ENCODE peak calls at places on chromosomes 13 and 19, in nine cellular contexts. L, S, R, K, C, P, A, W and T are unnamed samples.

GRCh38 chr19:15430526-15431120 is 11.8 kb upstream of the AKAP8L start:
- DNase-seq in P (no peak), A (no peak), C (no peak), W (no peak), K (no peak), R (no peak), L (no peak), S (no peak), T (no peak)

GRCh38 chr19:19371056-19371455 is 34.4 kb upstream of the GATAD2A start:
- DNase-seq in S (no peak), A (no peak), R (no peak), W (no peak), L (no peak), K (no peak), P (no peak), C (no peak), T (no peak)

GRCh38 chr19:470701-471100 is 9.9 kb upstream of the SHC2 start:
- DNase-seq in K (no peak), A (no peak), L (no peak), R (no peak), S (no peak), W (no peak), C (no peak), P (no peak), T (no peak)

GRCh38 chr19:31253816-31254551 is 95.3 kb downstream of the TSHZ3 start:
- DNase-seq in C (no peak), W (peak; percentile 47), P (no peak), S (no peak), A (peak; percentile 8), L (no peak), K (no peak), R (no peak), T (no peak)

GRCh38 chr19:30566681-30567420 is 194.7 kb downstream of the ZNF536 start:
- DNase-seq in K (no peak), R (no peak), P (no peak), W (no peak), L (no peak), C (no peak), S (no peak), A (no peak), T (no peak)

GRCh38 chr19:13982773-13983172 is 23.3 kb downstream of the RFX1 start:
- DNase-seq in C (no peak), L (no peak), S (no peak), K (no peak), A (no peak), W (no peak), R (no peak), P (no peak), T (no peak)

GRCh38 chr19:31543456-31543855 is 194.2 kb upstream of the TSHZ3 start:
- DNase-seq in P (no peak), K (no peak), L (no peak), C (no peak), R (no peak), A (no peak), S (no peak), W (no peak), T (no peak)

GRCh38 chr19:30222428-30222873 is 149.7 kb upstream of the ZNF536 start:
- DNase-seq in W (no peak), K (no peak), L (peak; percentile 29), S (no peak), A (no peak), C (no peak), R (no peak), P (no peak), T (no peak)

GRCh38 chr19:55197531-55197930 is 11.8 kb downstream of the PTPRH start:
- DNase-seq in P (no peak), S (peak; percentile 33), A (no peak), C (no peak), L (no peak), R (no peak), W (no peak), K (no peak), T (no peak)

GRCh38 chr13:48155850-48156249 is 60.9 kb upstream of the MED4 start:
- DNase-seq in K (no peak), L (no peak), S (peak; percentile 89), P (no peak), W (peak; percentile 33), R (peak; percentile 33), A (no peak), C (no peak), T (no peak)

GRCh38 chr19:3392480-3392879 is 26.1 kb downstream of the NFIC start:
- DNase-seq in C (no peak), W (no peak), S (no peak), R (no peak), A (no peak), P (no peak), L (no peak), K (no peak), T (no peak)
- H3K27ac ChIP-seq in C (no peak overlapping the region), W (no peak overlapping the region), S (no peak overlapping the region), R (no peak overlapping the region), A (no peak overlapping the region), P (no peak overlapping the region), L (peak overlapping the region; percentile 13), K (peak overlapping the region; percentile 19), T (no peak overlapping the region)

GRCh38 chr19:27767234-27767633 is 1445.7 kb downstream of the UQCRFS1 start:
- DNase-seq in S (no peak), A (no peak), P (no peak), R (no peak), W (no peak), C (no peak), L (no peak), K (no peak), T (no peak)
- H3K9me3 ChIP-seq in S (peaks cover 100% of the 10 kb centered on the region), A (peaks cover 56% of the 10 kb centered on the region), P (peaks cover 11% of the 10 kb centered on the region), R (peaks cover 55% of the 10 kb centered on the region), W (peaks cover 21% of the 10 kb centered on the region), C (peaks cover 90% of the 10 kb centered on the region), L (peaks cover 24% of the 10 kb centered on the region), K (peaks cover 66% of the 10 kb centered on the region), T (no peaks in the 10 kb centered on the region)

DNA sequence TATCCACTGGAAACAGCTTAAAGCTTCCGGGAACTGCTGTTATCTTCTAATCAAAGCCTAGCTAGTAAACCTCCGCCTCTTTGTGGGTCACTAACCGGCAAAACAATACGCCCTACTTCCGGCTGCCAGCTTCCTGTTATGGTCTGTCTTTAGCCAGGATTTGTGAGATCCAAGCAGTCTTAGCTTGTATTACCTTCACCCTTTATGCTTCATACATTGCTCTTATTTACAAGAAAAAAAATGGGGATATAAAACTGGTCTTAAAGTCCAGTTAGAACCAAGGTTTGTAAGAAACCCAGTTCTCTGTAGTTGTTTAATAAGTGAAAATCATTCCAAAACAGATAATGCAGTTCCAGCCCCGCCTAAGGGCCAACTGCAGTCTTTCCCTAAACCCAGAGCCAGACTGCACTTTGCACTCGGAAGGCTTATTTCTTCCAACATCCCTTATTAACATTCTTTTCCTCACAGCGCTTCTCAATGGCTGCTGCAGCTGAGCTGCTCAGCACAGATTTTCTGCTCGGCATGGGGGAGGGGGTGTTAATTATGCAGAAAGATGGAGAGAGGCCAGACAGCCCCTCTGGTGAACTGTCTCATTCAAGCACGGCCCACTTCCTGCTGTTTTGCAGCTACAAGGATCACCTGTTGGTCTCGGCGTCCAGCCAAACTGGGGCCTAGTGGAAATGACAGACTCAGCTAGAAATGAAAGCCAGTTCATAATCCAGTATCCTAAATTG is 368.4 kb downstream of the KLF12 start:
- DNase-seq in A (no peak), C (peak; percentile 75), K (peak; percentile 84), W (peak; percentile 58), L (peak; percentile 80), S (peak; percentile 95), P (peak; percentile 74), R (peak; percentile 69), T (peak; percentile 88)
- H3K4me3 ChIP-seq in A (no peak overlapping the region), C (peak overlapping the region; percentile 11), K (peak overlapping the region; percentile 47), W (no peak overlapping the region), L (no peak overlapping the region), S (peak overlapping the region; percentile 81), P (peak overlapping the region; percentile 3), R (peak overlapping the region; percentile 27), T (peak overlapping the region; percentile 12)

DNA sequence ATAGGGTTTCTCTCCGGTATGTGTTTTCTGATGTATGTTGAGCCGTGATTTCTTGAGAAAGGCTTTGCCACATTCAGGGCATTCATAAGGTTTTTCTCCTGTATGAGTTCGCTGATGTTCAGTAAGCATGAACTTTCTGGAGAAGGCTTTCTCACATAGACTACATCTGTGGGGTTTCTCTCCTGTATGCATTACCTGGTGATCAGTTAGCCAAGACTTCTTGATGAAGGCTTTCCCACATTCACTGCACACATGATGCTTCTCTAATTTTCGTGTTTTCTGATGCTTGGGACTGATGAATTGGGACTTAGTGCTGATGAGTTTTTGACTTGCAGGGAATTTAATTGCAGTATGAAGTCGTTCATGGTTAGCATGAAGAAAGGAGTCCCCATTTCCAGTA is 21.1 kb downstream of the ZNF350 start:
- DNase-seq in R (no peak), A (no peak), L (no peak), W (no peak), S (no peak), K (no peak), P (no peak), C (no peak), T (no peak)
- H3K27ac ChIP-seq in R (no peak overlapping the region), A (no peak overlapping the region), L (no peak overlapping the region), W (no peak overlapping the region), S (no peak overlapping the region), K (no peak overlapping the region), P (no peak overlapping the region), C (no peak overlapping the region), T (no peak overlapping the region)

DNA sequence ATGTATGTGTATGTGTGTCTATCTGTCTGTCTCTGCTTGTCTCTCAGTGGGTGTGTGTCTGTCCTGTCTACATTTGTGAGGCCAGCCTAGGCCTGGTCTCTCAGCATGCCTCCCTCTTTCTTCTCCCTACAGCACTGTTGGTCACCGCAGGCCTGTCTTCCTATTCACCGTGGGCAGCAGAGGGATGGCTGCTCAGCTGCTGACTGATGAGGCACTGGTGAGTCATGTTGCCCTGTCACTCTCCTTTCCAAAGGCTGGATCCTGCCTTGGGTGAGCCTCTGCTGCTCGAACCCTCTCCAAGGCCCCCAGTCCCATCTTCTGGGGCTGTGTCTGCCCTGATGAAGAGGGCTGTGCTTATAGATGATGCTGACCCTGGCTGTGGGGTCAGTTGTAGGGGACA is 6.3 kb downstream of the ZNF71 start:
- DNase-seq in S (no peak), L (no peak), K (no peak), W (peak; percentile 8), P (no peak), A (no peak), C (no peak), R (no peak), T (no peak)
- H3K9me3 ChIP-seq in S (peaks cover 81% of the 10 kb centered on the region), L (peaks cover 29% of the 10 kb centered on the region), K (peaks cover 71% of the 10 kb centered on the region), W (peaks cover 47% of the 10 kb centered on the region), P (no peaks in the 10 kb centered on the region), A (peaks cover 56% of the 10 kb centered on the region), C (peaks cover 28% of the 10 kb centered on the region), R (peaks cover 31% of the 10 kb centered on the region), T (peaks cover 35% of the 10 kb centered on the region)

DNA sequence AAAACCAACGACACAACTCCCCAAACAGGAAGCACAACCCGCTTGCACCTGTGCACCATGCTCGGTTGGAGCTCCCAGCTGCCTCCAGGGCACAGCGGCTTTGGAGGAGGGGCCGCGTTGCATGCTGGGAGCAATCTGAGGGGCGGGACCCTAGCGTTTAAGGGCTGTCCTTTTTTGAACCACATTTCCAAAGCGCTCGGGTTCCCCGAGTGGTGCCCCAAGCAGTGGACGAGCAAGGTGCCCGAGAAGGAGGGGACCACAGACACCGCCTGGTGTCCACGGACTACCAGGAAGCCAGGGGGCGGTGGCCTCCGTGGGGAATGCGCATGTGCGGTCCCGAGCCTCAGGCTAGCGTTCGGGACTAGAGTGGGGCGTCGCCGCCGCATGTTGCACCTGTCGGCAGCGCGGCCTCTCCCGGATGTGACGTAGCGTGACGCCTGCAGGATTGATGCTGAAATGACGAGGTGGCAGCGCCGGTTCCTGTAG is 11.9 kb upstream of the ZNF57 start:
- DNase-seq in W (no peak), K (no peak), R (peak; percentile 55), C (no peak), A (no peak), L (peak; percentile 33), P (peak; percentile 24), S (peak; percentile 50), T (peak; percentile 62)
- H3K4me3 ChIP-seq in W (no peak overlapping the region), K (peak overlapping the region; percentile 55), R (no peak overlapping the region), C (no peak overlapping the region), A (no peak overlapping the region), L (no peak overlapping the region), P (peak overlapping the region; percentile 41), S (no peak overlapping the region), T (no peak overlapping the region)